ENCODE peak calls at places on chromosomes 5 and 9, in seven cellular contexts. One of them, this sample, is unnamed.

GRCh38 chr5:178474562-178475184 is 115.5 kb downstream of the COL23A1 start:
- DNase-seq in prostate gland: no peak
- DNase-seq in HepG2: no peak
- DNase-seq in IMR-90: no peak
- DNase-seq in adrenal gland: no peak
- DNase-seq in A549: no peak
- DNase-seq in tibial nerve: no peak
- DNase-seq in this sample: no peak

GRCh38 chr5:93600409-93601052 is 17.5 kb downstream of the NR2F1 start:
- DNase-seq in tibial nerve: no peak
- DNase-seq in HepG2: no peak
- DNase-seq in adrenal gland: no peak
- DNase-seq in prostate gland: no peak
- DNase-seq in IMR-90: peak; percentile 67
- DNase-seq in A549: no peak
- DNase-seq in this sample: no peak

GRCh38 chr9:38089387-38090165 is 20.5 kb upstream of the SHB start:
- DNase-seq in A549: no peak
- DNase-seq in adrenal gland: no peak
- DNase-seq in IMR-90: no peak
- DNase-seq in prostate gland: no peak
- DNase-seq in HepG2: no peak
- DNase-seq in tibial nerve: no peak
- DNase-seq in this sample: no peak

GRCh38 chr9:126293522-126293889 is 33.1 kb upstream of the MVB12B start:
- DNase-seq in HepG2: no peak
- DNase-seq in A549: no peak
- DNase-seq in tibial nerve: no peak
- DNase-seq in adrenal gland: no peak
- DNase-seq in prostate gland: no peak
- DNase-seq in IMR-90: no peak
- DNase-seq in this sample: no peak

GRCh38 chr5:131357739-131358561 is 94.1 kb downstream of the CDC42SE2 start:
- DNase-seq in prostate gland: no peak
- DNase-seq in A549: no peak
- DNase-seq in IMR-90: no peak
- DNase-seq in HepG2: no peak
- DNase-seq in adrenal gland: no peak
- DNase-seq in tibial nerve: no peak
- DNase-seq in this sample: no peak

GRCh38 chr9:7894231-7894630 is 94.7 kb upstream of the DMAC1 start:
- DNase-seq in HepG2: no peak
- DNase-seq in A549: no peak
- DNase-seq in IMR-90: no peak
- DNase-seq in prostate gland: no peak
- DNase-seq in tibial nerve: no peak
- DNase-seq in adrenal gland: no peak
- DNase-seq in this sample: no peak

GRCh38 chr9:99818439-99818992 is 3.2 kb upstream of the NR4A3 start:
- DNase-seq in HepG2: no peak
- DNase-seq in IMR-90: no peak
- DNase-seq in adrenal gland: no peak
- DNase-seq in A549: no peak
- DNase-seq in tibial nerve: no peak
- DNase-seq in prostate gland: no peak
- DNase-seq in this sample: no peak

GRCh38 chr5:90792725-90793124 is 234.1 kb downstream of the ADGRV1 start:
- DNase-seq in adrenal gland: no peak
- DNase-seq in tibial nerve: no peak
- DNase-seq in IMR-90: no peak
- DNase-seq in HepG2: no peak
- DNase-seq in prostate gland: no peak
- DNase-seq in A549: no peak
- DNase-seq in this sample: no peak

GRCh38 chr9:113589890-113590289 is 126.4 kb downstream of the RGS3 start:
- DNase-seq in HepG2: peak; percentile 35
- DNase-seq in IMR-90: peak; percentile 66
- DNase-seq in adrenal gland: peak; percentile 59
- DNase-seq in A549: no peak
- DNase-seq in tibial nerve: no peak
- DNase-seq in prostate gland: no peak
- DNase-seq in this sample: no peak

GRCh38 chr9:88809371-88809770 is 181.9 kb upstream of the S1PR3 start:
- DNase-seq in tibial nerve: no peak
- DNase-seq in IMR-90: peak; percentile 24
- DNase-seq in prostate gland: no peak
- DNase-seq in adrenal gland: peak; percentile 26
- DNase-seq in HepG2: no peak
- DNase-seq in A549: no peak
- DNase-seq in this sample: no peak

GRCh38 chr5:72206994-72207393 is 99.7 kb downstream of the MAP1B start:
- DNase-seq in prostate gland: no peak
- DNase-seq in HepG2: peak; percentile 15
- DNase-seq in adrenal gland: no peak
- DNase-seq in tibial nerve: no peak
- DNase-seq in IMR-90: no peak
- DNase-seq in A549: no peak
- DNase-seq in this sample: no peak

GRCh38 chr5:103177543-103177942 is 57.4 kb downstream of the PPIP5K2 start:
- DNase-seq in prostate gland: no peak
- DNase-seq in HepG2: no peak
- DNase-seq in tibial nerve: no peak
- DNase-seq in adrenal gland: no peak
- DNase-seq in IMR-90: no peak
- DNase-seq in A549: no peak
- DNase-seq in this sample: no peak

GRCh38 chr5:84301535-84301934 is 83.1 kb downstream of the EDIL3 start:
- DNase-seq in A549: no peak
- DNase-seq in adrenal gland: no peak
- DNase-seq in tibial nerve: no peak
- DNase-seq in HepG2: no peak
- DNase-seq in IMR-90: peak; percentile 56
- DNase-seq in prostate gland: no peak
- DNase-seq in this sample: no peak

GRCh38 chr5:125011014-125011413 is 264.6 kb upstream of the ZNF608 start:
- DNase-seq in IMR-90: no peak
- DNase-seq in HepG2: no peak
- DNase-seq in tibial nerve: no peak
- DNase-seq in A549: no peak
- DNase-seq in adrenal gland: no peak
- DNase-seq in prostate gland: no peak
- DNase-seq in this sample: no peak

GRCh38 chr9:95008151-95008771 is 281.8 kb downstream of the AOPEP start:
- DNase-seq in HepG2: peak; percentile 86
- DNase-seq in adrenal gland: no peak
- DNase-seq in prostate gland: peak; percentile 52
- DNase-seq in IMR-90: no peak
- DNase-seq in A549: no peak
- DNase-seq in tibial nerve: no peak
- DNase-seq in this sample: no peak

GRCh38 chr5:5421149-5421960 is 1.1 kb upstream of the ICE1 start:
- DNase-seq in IMR-90: peak; percentile 5
- DNase-seq in adrenal gland: peak; percentile 6
- DNase-seq in prostate gland: no peak
- DNase-seq in tibial nerve: peak; percentile 17
- DNase-seq in A549: no peak
- DNase-seq in HepG2: no peak
- DNase-seq in this sample: peak; percentile 14

GRCh38 chr5:10662661-10663245 is 98.3 kb downstream of the DAP start:
- DNase-seq in prostate gland: no peak
- DNase-seq in tibial nerve: no peak
- DNase-seq in A549: no peak
- DNase-seq in IMR-90: no peak
- DNase-seq in adrenal gland: no peak
- DNase-seq in HepG2: no peak
- DNase-seq in this sample: no peak

GRCh38 chr5:168047043-168047668 is 244.3 kb upstream of the WWC1 start:
- DNase-seq in tibial nerve: no peak
- DNase-seq in IMR-90: peak; percentile 22
- DNase-seq in HepG2: peak; percentile 43
- DNase-seq in adrenal gland: peak; percentile 24
- DNase-seq in prostate gland: peak; percentile 68
- DNase-seq in A549: peak; percentile 61
- DNase-seq in this sample: peak; percentile 82

GRCh38 chr5:119360905-119361605 is 5.2 kb downstream of the TNFAIP8 start:
- DNase-seq in HepG2: no peak
- DNase-seq in adrenal gland: no peak
- DNase-seq in prostate gland: no peak
- DNase-seq in tibial nerve: no peak
- DNase-seq in IMR-90: peak; percentile 83
- DNase-seq in A549: no peak
- DNase-seq in this sample: no peak

GRCh38 chr5:135491552-135492318 is 39.6 kb upstream of the TIFAB start:
- DNase-seq in adrenal gland: no peak
- DNase-seq in IMR-90: no peak
- DNase-seq in A549: no peak
- DNase-seq in HepG2: peak; percentile 47
- DNase-seq in prostate gland: no peak
- DNase-seq in tibial nerve: no peak
- DNase-seq in this sample: no peak

GRCh38 chr5:36363101-36363500 is 61.4 kb upstream of the RANBP3L start:
- DNase-seq in IMR-90: peak; percentile 43
- DNase-seq in prostate gland: no peak
- DNase-seq in A549: peak; percentile 6
- DNase-seq in HepG2: no peak
- DNase-seq in tibial nerve: no peak
- DNase-seq in adrenal gland: no peak
- DNase-seq in this sample: no peak

GRCh38 chr5:392431-392988 is 50.5 kb upstream of the EXOC3 start:
- DNase-seq in tibial nerve: no peak
- DNase-seq in A549: no peak
- DNase-seq in adrenal gland: no peak
- DNase-seq in HepG2: no peak
- DNase-seq in IMR-90: peak; percentile 58
- DNase-seq in prostate gland: no peak
- DNase-seq in this sample: peak; percentile 1

GRCh38 chr9:19028835-19029451 is 4.1 kb downstream of the SAXO1 start:
- DNase-seq in A549: peak; percentile 83
- DNase-seq in prostate gland: peak; percentile 36
- DNase-seq in adrenal gland: peak; percentile 60
- DNase-seq in IMR-90: peak; percentile 75
- DNase-seq in tibial nerve: peak; percentile 45
- DNase-seq in HepG2: peak; percentile 54
- DNase-seq in this sample: peak; percentile 50

GRCh38 chr9:129472651-129473102 is 148.2 kb downstream of the C9orf50 start:
- DNase-seq in adrenal gland: no peak
- DNase-seq in prostate gland: no peak
- DNase-seq in tibial nerve: no peak
- DNase-seq in HepG2: no peak
- DNase-seq in IMR-90: no peak
- DNase-seq in A549: no peak
- DNase-seq in this sample: no peak

GRCh38 chr5:113278976-113279375 is 155.8 kb downstream of the TSSK1B start:
- DNase-seq in A549: no peak
- DNase-seq in HepG2: no peak
- DNase-seq in IMR-90: peak; percentile 71
- DNase-seq in tibial nerve: no peak
- DNase-seq in adrenal gland: no peak
- DNase-seq in prostate gland: no peak
- DNase-seq in this sample: no peak

GRCh38 chr5:138032572-138033274 is at the start of gene FAM13B:
- DNase-seq in IMR-90: peak; percentile 48
- DNase-seq in prostate gland: peak; percentile 67
- DNase-seq in tibial nerve: peak; percentile 59
- DNase-seq in HepG2: peak; percentile 46
- DNase-seq in adrenal gland: peak; percentile 80
- DNase-seq in A549: peak; percentile 75
- DNase-seq in this sample: peak; percentile 76
- TF ChIP-seq POLR2A in IMR-90: peak; percentile 88
- TF ChIP-seq POLR2A in prostate gland: peak; percentile 80
- TF ChIP-seq POLR2A in tibial nerve: peak; percentile 64
- TF ChIP-seq POLR2A in HepG2: peak; percentile 70
- TF ChIP-seq POLR2A in adrenal gland: peak; percentile 77
- TF ChIP-seq POLR2A in A549: peak; percentile 77
- TF ChIP-seq POLR2A in this sample: peak; percentile 61

DNA sequence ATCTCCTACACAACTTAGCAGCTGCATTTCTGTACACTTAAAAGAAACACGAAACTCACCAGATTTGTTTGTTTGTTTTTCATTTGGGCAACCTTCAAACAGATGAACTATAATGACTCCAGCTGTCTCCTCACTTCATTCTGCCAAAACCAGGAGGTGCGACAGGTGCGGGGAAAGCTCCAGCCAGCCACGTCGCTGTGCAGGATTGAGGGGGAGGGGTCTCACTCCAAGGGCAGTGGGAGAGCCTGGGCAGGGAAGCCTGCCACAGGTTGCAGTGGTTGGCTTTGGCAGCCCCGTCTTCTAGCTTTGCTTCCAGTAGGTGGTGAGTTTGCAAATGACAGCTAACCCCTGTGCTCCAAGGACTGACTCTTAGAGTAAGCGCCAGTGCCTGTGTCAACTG is 215.8 kb downstream of the CEMIP2 start:
- DNase-seq in A549: no peak
- DNase-seq in prostate gland: no peak
- DNase-seq in tibial nerve: no peak
- DNase-seq in HepG2: no peak
- DNase-seq in IMR-90: no peak
- DNase-seq in adrenal gland: no peak
- DNase-seq in this sample: peak; percentile 38
- H3K4me3 ChIP-seq in A549: no peak overlapping the region
- H3K4me3 ChIP-seq in prostate gland: no peak overlapping the region
- H3K4me3 ChIP-seq in tibial nerve: no peak overlapping the region
- H3K4me3 ChIP-seq in HepG2: no peak overlapping the region
- H3K4me3 ChIP-seq in IMR-90: no peak overlapping the region
- H3K4me3 ChIP-seq in adrenal gland: no peak overlapping the region
- H3K4me3 ChIP-seq in this sample: no peak overlapping the region

GRCh38 chr5:40906351-40906751 is 2.9 kb upstream of the C7 start:
- DNase-seq in IMR-90: peak; percentile 63
- DNase-seq in HepG2: peak; percentile 9
- DNase-seq in tibial nerve: no peak
- DNase-seq in A549: no peak
- DNase-seq in adrenal gland: no peak
- DNase-seq in prostate gland: no peak
- DNase-seq in this sample: no peak

GRCh38 chr5:40909723-40910122 is 426 bp downstream of the C7 start:
- DNase-seq in prostate gland: no peak
- DNase-seq in A549: no peak
- DNase-seq in HepG2: peak; percentile 64
- DNase-seq in IMR-90: peak; percentile 21
- DNase-seq in adrenal gland: no peak
- DNase-seq in tibial nerve: no peak
- DNase-seq in this sample: no peak

GRCh38 chr5:40904205-40904993 is 4.9 kb upstream of the C7 start:
- DNase-seq in IMR-90: peak; percentile 83
- DNase-seq in prostate gland: peak; percentile 36
- DNase-seq in adrenal gland: peak; percentile 84
- DNase-seq in tibial nerve: peak; percentile 85
- DNase-seq in A549: peak; percentile 58
- DNase-seq in HepG2: peak; percentile 71
- DNase-seq in this sample: peak; percentile 81

GRCh38 chr5:40909233-40909632 is at the start of gene C7:
- DNase-seq in IMR-90: peak; percentile 19
- DNase-seq in HepG2: peak; percentile 3
- DNase-seq in A549: no peak
- DNase-seq in adrenal gland: peak; percentile 23
- DNase-seq in tibial nerve: no peak
- DNase-seq in prostate gland: no peak
- DNase-seq in this sample: peak; percentile 14

GRCh38 chr5:40904994-40905306 is 4.3 kb upstream of the C7 start:
- DNase-seq in HepG2: no peak
- DNase-seq in prostate gland: no peak
- DNase-seq in tibial nerve: no peak
- DNase-seq in A549: no peak
- DNase-seq in IMR-90: no peak
- DNase-seq in adrenal gland: no peak
- DNase-seq in this sample: no peak
- TF ChIP-seq CTCF in HepG2: no peak
- TF ChIP-seq CTCF in prostate gland: no peak
- TF ChIP-seq CTCF in tibial nerve: no peak
- TF ChIP-seq CTCF in A549: peak; percentile 31
- TF ChIP-seq CTCF in IMR-90: no peak
- TF ChIP-seq CTCF in adrenal gland: no peak
- TF ChIP-seq CTCF in this sample: no peak

GRCh38 chr9:124415102-124415851 is at the start of gene PSMB7:
- DNase-seq in tibial nerve: peak; percentile 96
- DNase-seq in prostate gland: peak; percentile 93
- DNase-seq in IMR-90: peak; percentile 96
- DNase-seq in A549: peak; percentile 92
- DNase-seq in HepG2: peak; percentile 94
- DNase-seq in adrenal gland: peak; percentile 98
- DNase-seq in this sample: peak; percentile 97
- TF ChIP-seq POLR2A in tibial nerve: peak; percentile 44
- TF ChIP-seq POLR2A in prostate gland: no peak
- TF ChIP-seq POLR2A in IMR-90: peak; percentile 83
- TF ChIP-seq POLR2A in A549: peak; percentile 41
- TF ChIP-seq POLR2A in HepG2: peak; percentile 77
- TF ChIP-seq POLR2A in adrenal gland: peak; percentile 63
- TF ChIP-seq POLR2A in this sample: no peak

This sample was measured in body of pancreas.